ENCODE peak calls at places on chromosomes 16 and 17, in six cellular contexts. Y is thoracic aorta; W is ACHN; T is AG04449; N is activated CD4-positive, alpha-beta T cell treated with anti-CD3 and anti-CD28 coated beads for 48 hours; B is CMK. R is an unnamed sample.

GRCh38 chr17:9179602-9180001 is 158.3 kb downstream of the NTN1 start:
- DNase-seq in Y (no peak), W (no peak), T (no peak), N (no peak), B (no peak), R (no peak)

GRCh38 chr16:56201030-56201429 is 9.7 kb downstream of the GNAO1 start:
- DNase-seq in Y (no peak), W (no peak), T (no peak), N (no peak), B (no peak), R (no peak)

GRCh38 chr17:71437176-71437575 is 683.6 kb upstream of the SOX9 start:
- DNase-seq in Y (no peak), W (no peak), T (no peak), N (no peak), B (no peak), R (no peak)

GRCh38 chr17:47813512-47814031 is 8.0 kb downstream of the OSBPL7 start:
- DNase-seq in Y (no peak), W (no peak), T (no peak), N (no peak), B (no peak), R (no peak)

GRCh38 chr17:71157297-71157696 is 963.5 kb upstream of the SOX9 start:
- DNase-seq in Y (no peak), W (no peak), T (no peak), N (no peak), B (no peak), R (no peak)

GRCh38 chr17:18102640-18103039 is 5.9 kb upstream of the MYO15A start:
- DNase-seq in Y (no peak), W (no peak), T (no peak), N (no peak), B (no peak), R (no peak)

GRCh38 chr17:27038676-27039075 is 255.2 kb upstream of the WSB1 start:
- DNase-seq in Y (no peak), W (peak; percentile 38), T (no peak), N (no peak), B (no peak), R (no peak)

GRCh38 chr16:27455700-27456099 is 53.7 kb downstream of the IL21R start:
- DNase-seq in Y (no peak), W (no peak), T (no peak), N (no peak), B (peak; percentile 69), R (no peak)

GRCh38 chr16:71746442-71747046 is 22.0 kb upstream of the PHLPP2 start:
- DNase-seq in Y (no peak), W (peak; percentile 57), T (no peak), N (no peak), B (no peak), R (no peak)

GRCh38 chr17:36814958-36815357 is 122.3 kb upstream of the LHX1 start:
- DNase-seq in Y (no peak), W (no peak), T (no peak), N (no peak), B (no peak), R (no peak)

GRCh38 chr17:48841395-48841831 is 10.6 kb downstream of the CALCOCO2 start:
- DNase-seq in Y (no peak), W (peak; percentile 30), T (peak; percentile 24), N (peak; percentile 33), B (no peak), R (no peak)